ENCODE peak calls at places on chromosomes 2 and 18, in seven cellular contexts. D is effector CD8-positive, alpha-beta T cell; Q is GM03348; B is GM12865; V is spleen; L is activated CD4-positive, CD25-positive, alpha-beta regulatory T cell treated with anti-CD3 and anti-CD28 coated beads, Interleukin-2, amount 50 U/mL, for 72 hours; H is upper lobe of left lung. P is an unnamed sample.
A peak's percentile ranks its signal among the peaks of the same experiment; 100 is the strongest.

GRCh38 chr18:3554811-3555427 is 104.9 kb downstream of the TGIF1 start:
- DNase-seq in Q (no peak), D (no peak), H (no peak), B (no peak), V (no peak), L (no peak), P (no peak)

GRCh38 chr18:48399303-48400075 is 9.7 kb downstream of the ZBTB7C start:
- DNase-seq in B (no peak), V (no peak), D (no peak), Q (no peak), L (no peak), H (no peak), P (no peak)

GRCh38 chr2:66539452-66539851 is 104.5 kb downstream of the MEIS1 start:
- DNase-seq in B (no peak), D (no peak), L (no peak), Q (no peak), V (no peak), H (no peak), P (no peak)

GRCh38 chr2:61089797-61090196 is 24.1 kb downstream of the SANBR start:
- DNase-seq in B (no peak), Q (no peak), D (no peak), L (no peak), V (no peak), H (no peak), P (no peak)

GRCh38 chr2:98086491-98087446 is at the start of gene VWA3B:
- DNase-seq in V (peak; percentile 93), Q (peak; percentile 66), D (no peak), B (peak; percentile 55), H (peak; percentile 96), L (peak; percentile 68), P (peak; percentile 93)

GRCh38 chr18:69935319-69936190 is 12.1 kb downstream of the CD226 start:
- DNase-seq in L (peak; percentile 62), B (peak; percentile 89), H (no peak), D (peak; percentile 43), Q (no peak), V (peak; percentile 83), P (no peak)

GRCh38 chr18:13581055-13581454 is 145.3 kb downstream of the FAM210A start:
- DNase-seq in V (no peak), D (no peak), H (no peak), L (no peak), B (no peak), Q (no peak), P (no peak)

GRCh38 chr2:230575640-230576324 is 136.9 kb upstream of the CAB39 start:
- DNase-seq in H (no peak), L (peak; percentile 42), D (peak; percentile 3), V (no peak), Q (no peak), B (no peak), P (no peak)

GRCh38 chr18:49041677-49042570 is 91.2 kb upstream of the SMAD7 start:
- DNase-seq in D (peak; percentile 13), L (no peak), H (no peak), B (peak; percentile 61), V (no peak), Q (peak; percentile 65), P (no peak)

GRCh38 chr18:3027301-3027700 is 14.4 kb upstream of the LPIN2 start:
- DNase-seq in V (no peak), D (no peak), B (no peak), Q (peak; percentile 39), H (no peak), L (no peak), P (no peak)

GRCh38 chr2:151826737-151827157 is 1.5 kb downstream of the ARL5A start:
- DNase-seq in B (peak; percentile 33), H (no peak), D (no peak), Q (peak; percentile 8), L (no peak), V (no peak), P (peak; percentile 12)

GRCh38 chr2:100274566-100275199 is 47.6 kb downstream of the LONRF2 start:
- DNase-seq in L (no peak), B (no peak), D (no peak), H (no peak), V (no peak), Q (no peak), P (no peak)

GRCh38 chr18:29003194-29003593 is 826.3 kb upstream of the CDH2 start:
- DNase-seq in Q (no peak), B (no peak), V (no peak), L (no peak), H (no peak), D (no peak), P (no peak)

GRCh38 chr2:105400138-105400540 is 1.3 kb upstream of the FHL2 start:
- DNase-seq in L (no peak), Q (no peak), D (no peak), H (no peak), V (no peak), B (no peak), P (no peak)

GRCh38 chr2:170073288-170073687 is 104.7 kb upstream of the MYO3B start:
- DNase-seq in L (no peak), Q (peak; percentile 43), D (no peak), V (no peak), H (no peak), B (no peak), P (peak; percentile 19)

GRCh38 chr2:230330725-230331124 is 3.7 kb downstream of the SP140L start:
- DNase-seq in D (no peak), B (no peak), V (no peak), L (no peak), Q (no peak), H (no peak), P (no peak)

GRCh38 chr2:61949458-61950107 is 44.1 kb downstream of the COMMD1 start:
- DNase-seq in Q (no peak), H (no peak), L (no peak), B (peak; percentile 24), D (no peak), V (no peak), P (no peak)

GRCh38 chr2:104406273-104406726 is 447.6 kb upstream of the POU3F3 start:
- DNase-seq in V (no peak), Q (no peak), H (no peak), B (no peak), L (no peak), D (no peak), P (no peak)

GRCh38 chr2:28869494-28870145 is 489 bp downstream of the TRMT61B start:
- DNase-seq in Q (peak; percentile 62), V (peak; percentile 84), B (peak; percentile 14), H (no peak), L (no peak), D (no peak), P (peak; percentile 48)

GRCh38 chr2:63058149-63058741 is 7.6 kb downstream of the OTX1 start:
- DNase-seq in V (no peak), H (no peak), Q (peak; percentile 35), D (no peak), L (no peak), B (no peak), P (peak; percentile 45)

GRCh38 chr2:84894131-84894586 is 11.3 kb upstream of the TMSB10 start:
- DNase-seq in B (no peak), V (no peak), L (no peak), Q (no peak), H (no peak), D (no peak), P (no peak)

GRCh38 chr2:201470821-201471731 is 19.5 kb downstream of the STRADB start:
- DNase-seq in B (no peak), H (no peak), V (peak; percentile 62), L (no peak), Q (peak; percentile 14), D (no peak), P (no peak)

GRCh38 chr2:222842517-222843174 is 18.2 kb upstream of the ACSL3 start:
- DNase-seq in Q (no peak), V (no peak), B (no peak), D (no peak), H (no peak), L (no peak), P (no peak)

GRCh38 chr2:213476641-213477040 is 192.4 kb downstream of the SPAG16 start:
- DNase-seq in Q (peak; percentile 22), V (no peak), D (no peak), H (no peak), B (no peak), L (no peak), P (peak; percentile 7)

GRCh38 chr2:163455815-163456214 is 280.0 kb downstream of the FIGN start:
- DNase-seq in D (no peak), Q (no peak), V (no peak), H (no peak), L (no peak), B (no peak), P (no peak)

GRCh38 chr2:63047534-63048281 is 2.9 kb upstream of the OTX1 start:
- DNase-seq in B (no peak), D (no peak), H (peak; percentile 84), Q (no peak), V (peak; percentile 83), L (peak; percentile 33), P (no peak)

GRCh38 chr2:127638361-127639110 is 7.4 kb upstream of the GPR17 start:
- DNase-seq in L (no peak), H (peak; percentile 78), D (no peak), B (no peak), Q (no peak), V (peak; percentile 93), P (peak; percentile 21)

GRCh38 chr2:18787726-18788125 is 198.4 kb upstream of the NT5C1B start:
- DNase-seq in H (no peak), V (no peak), L (no peak), B (no peak), Q (no peak), D (no peak), P (no peak)

P was measured in AG08396.